ENCODE peak calls at places on chromosomes 1 and 21, in four cellular contexts. One of them, this sample, is unnamed.

GRCh38 chr1:47340227-47340626 is 6.6 kb downstream of the CMPK1 start:
- DNase-seq in H54: no peak
- DNase-seq in cerebellar cortex: no peak
- DNase-seq in esophagus squamous epithelium: no peak
- DNase-seq in this sample: no peak

GRCh38 chr1:89298461-89298860 is 25.8 kb upstream of the GBP5 start:
- DNase-seq in H54: no peak
- DNase-seq in cerebellar cortex: no peak
- DNase-seq in esophagus squamous epithelium: no peak
- DNase-seq in this sample: no peak

GRCh38 chr1:6126521-6127067 is 53.5 kb downstream of the CHD5 start:
- DNase-seq in H54: no peak
- DNase-seq in cerebellar cortex: no peak
- DNase-seq in esophagus squamous epithelium: no peak
- DNase-seq in this sample: no peak

GRCh38 chr1:1630191-1630964 is 1.6 kb upstream of the MMP23B start:
- DNase-seq in H54: no peak
- DNase-seq in cerebellar cortex: no peak
- DNase-seq in esophagus squamous epithelium: no peak
- DNase-seq in this sample: peak; percentile 93

GRCh38 chr1:226394461-226394860 is 13.4 kb downstream of the PARP1 start:
- DNase-seq in H54: no peak
- DNase-seq in cerebellar cortex: no peak
- DNase-seq in esophagus squamous epithelium: no peak
- DNase-seq in this sample: no peak

GRCh38 chr21:25569084-25569483 is 38.2 kb downstream of the MRPL39 start:
- DNase-seq in H54: no peak
- DNase-seq in cerebellar cortex: no peak
- DNase-seq in esophagus squamous epithelium: no peak
- DNase-seq in this sample: no peak

GRCh38 chr1:223765036-223765718 is 52.8 kb downstream of the CAPN2 start:
- DNase-seq in H54: no peak
- DNase-seq in cerebellar cortex: peak; percentile 57
- DNase-seq in esophagus squamous epithelium: no peak
- DNase-seq in this sample: peak; percentile 5

GRCh38 chr21:35350965-35351364 is 301.9 kb upstream of the RUNX1 start:
- DNase-seq in H54: no peak
- DNase-seq in cerebellar cortex: no peak
- DNase-seq in esophagus squamous epithelium: no peak
- DNase-seq in this sample: no peak

GRCh38 chr1:215140135-215140534 is 57.6 kb downstream of the KCNK2 start:
- DNase-seq in H54: no peak
- DNase-seq in cerebellar cortex: no peak
- DNase-seq in esophagus squamous epithelium: no peak
- DNase-seq in this sample: no peak

GRCh38 chr1:234730542-234731370 is 120.8 kb upstream of the IRF2BP2 start:
- DNase-seq in H54: no peak
- DNase-seq in cerebellar cortex: no peak
- DNase-seq in esophagus squamous epithelium: no peak
- DNase-seq in this sample: no peak

GRCh38 chr1:118325545-118326225 is 140.7 kb upstream of the SPAG17 start:
- DNase-seq in H54: no peak
- DNase-seq in cerebellar cortex: no peak
- DNase-seq in esophagus squamous epithelium: no peak
- DNase-seq in this sample: no peak

GRCh38 chr1:59155326-59155725 is 141.6 kb upstream of the FGGY start:
- DNase-seq in H54: no peak
- DNase-seq in cerebellar cortex: no peak
- DNase-seq in esophagus squamous epithelium: no peak
- DNase-seq in this sample: no peak

GRCh38 chr1:7623886-7624285 is 147.2 kb upstream of the VAMP3 start:
- DNase-seq in H54: no peak
- DNase-seq in cerebellar cortex: no peak
- DNase-seq in esophagus squamous epithelium: no peak
- DNase-seq in this sample: no peak

GRCh38 chr1:45945426-45945825 is 142.0 kb downstream of the MAST2 start:
- DNase-seq in H54: no peak
- DNase-seq in cerebellar cortex: no peak
- DNase-seq in esophagus squamous epithelium: no peak
- DNase-seq in this sample: no peak

GRCh38 chr1:44072204-44072603 is 40.9 kb upstream of the SLC6A9 start:
- DNase-seq in H54: no peak
- DNase-seq in cerebellar cortex: no peak
- DNase-seq in esophagus squamous epithelium: no peak
- DNase-seq in this sample: no peak

GRCh38 chr1:48202030-48202752 is 20.3 kb upstream of the SLC5A9 start:
- DNase-seq in H54: peak; percentile 4
- DNase-seq in cerebellar cortex: peak; percentile 67
- DNase-seq in esophagus squamous epithelium: no peak
- DNase-seq in this sample: peak; percentile 54

GRCh38 chr1:191831572-191831971 is 326.7 kb upstream of the RGS18 start:
- DNase-seq in H54: no peak
- DNase-seq in cerebellar cortex: peak; percentile 5
- DNase-seq in esophagus squamous epithelium: no peak
- DNase-seq in this sample: peak; percentile 44

GRCh38 chr1:8392522-8392921 is 74.6 kb downstream of the SLC45A1 start:
- DNase-seq in H54: no peak
- DNase-seq in cerebellar cortex: no peak
- DNase-seq in esophagus squamous epithelium: no peak
- DNase-seq in this sample: no peak

GRCh38 chr1:81948495-81948894 is 147.8 kb downstream of the ADGRL2 start:
- DNase-seq in H54: no peak
- DNase-seq in cerebellar cortex: no peak
- DNase-seq in esophagus squamous epithelium: no peak
- DNase-seq in this sample: no peak

GRCh38 chr1:225611537-225612223 is 41.2 kb downstream of the ENAH start:
- DNase-seq in H54: no peak
- DNase-seq in cerebellar cortex: no peak
- DNase-seq in esophagus squamous epithelium: no peak
- DNase-seq in this sample: no peak

GRCh38 chr1:174398246-174398645 is 49.5 kb upstream of the GPR52 start:
- DNase-seq in H54: no peak
- DNase-seq in cerebellar cortex: no peak
- DNase-seq in esophagus squamous epithelium: no peak
- DNase-seq in this sample: no peak

GRCh38 chr1:230822092-230822581 is 46.2 kb downstream of the C1orf198 start:
- DNase-seq in H54: no peak
- DNase-seq in cerebellar cortex: no peak
- DNase-seq in esophagus squamous epithelium: no peak
- DNase-seq in this sample: no peak

GRCh38 chr1:110214454-110215404 is 4.6 kb downstream of the KCNC4 start:
- DNase-seq in H54: no peak
- DNase-seq in cerebellar cortex: peak; percentile 52
- DNase-seq in esophagus squamous epithelium: no peak
- DNase-seq in this sample: no peak

GRCh38 chr21:42227909-42228708 is 9.2 kb downstream of the ABCG1 start:
- DNase-seq in H54: peak; percentile 98
- DNase-seq in cerebellar cortex: no peak
- DNase-seq in esophagus squamous epithelium: peak; percentile 77
- DNase-seq in this sample: peak; percentile 96

GRCh38 chr1:1325288-1326074 is 879 bp downstream of the CPTP start:
- DNase-seq in H54: no peak
- DNase-seq in cerebellar cortex: no peak
- DNase-seq in esophagus squamous epithelium: no peak
- DNase-seq in this sample: peak; percentile 38

GRCh38 chr1:200409203-200409760 is 554 bp downstream of the ZNF281 start:
- DNase-seq in H54: no peak
- DNase-seq in cerebellar cortex: no peak
- DNase-seq in esophagus squamous epithelium: no peak
- DNase-seq in this sample: peak; percentile 28

GRCh38 chr1:205015241-205015640 is 27.8 kb upstream of the CNTN2 start:
- DNase-seq in H54: no peak
- DNase-seq in cerebellar cortex: peak; percentile 76
- DNase-seq in esophagus squamous epithelium: no peak
- DNase-seq in this sample: no peak